ENCODE peak calls at places on chromosomes 5 and 9, in nine cellular contexts. One of them, this sample, is unnamed.

GRCh38 chr5:115708819-115709477 is 83.1 kb upstream of the TMED7 start:
- DNase-seq in CD8-positive, alpha-beta T cell: no peak
- DNase-seq in hepatocyte: peak
- DNase-seq in mucosa of descending colon: no peak
- DNase-seq in HFF-Myc: no peak
- DNase-seq in lower leg skin: no peak
- DNase-seq in Peyer's patch: no peak
- DNase-seq in uterus: no peak
- DNase-seq in heart right ventricle: no peak
- DNase-seq in this sample: no peak

GRCh38 chr5:98603456-98603855 is 170.0 kb upstream of the RGMB start:
- DNase-seq in CD8-positive, alpha-beta T cell: no peak
- DNase-seq in hepatocyte: no peak
- DNase-seq in mucosa of descending colon: no peak
- DNase-seq in HFF-Myc: no peak
- DNase-seq in lower leg skin: no peak
- DNase-seq in Peyer's patch: no peak
- DNase-seq in uterus: no peak
- DNase-seq in heart right ventricle: no peak
- DNase-seq in this sample: no peak

GRCh38 chr9:112751059-112751795 is 667 bp downstream of the SNX30 start:
- DNase-seq in CD8-positive, alpha-beta T cell: peak
- DNase-seq in hepatocyte: peak
- DNase-seq in mucosa of descending colon: peak
- DNase-seq in HFF-Myc: no peak
- DNase-seq in lower leg skin: peak
- DNase-seq in Peyer's patch: peak
- DNase-seq in uterus: peak
- DNase-seq in heart right ventricle: peak
- DNase-seq in this sample: peak

GRCh38 chr5:113340537-113340936 is 94.3 kb downstream of the TSSK1B start:
- DNase-seq in CD8-positive, alpha-beta T cell: no peak
- DNase-seq in hepatocyte: no peak
- DNase-seq in mucosa of descending colon: no peak
- DNase-seq in HFF-Myc: no peak
- DNase-seq in lower leg skin: no peak
- DNase-seq in Peyer's patch: no peak
- DNase-seq in uterus: no peak
- DNase-seq in heart right ventricle: no peak
- DNase-seq in this sample: no peak

GRCh38 chr9:122087406-122088200 is 5.5 kb downstream of the TTLL11 start:
- DNase-seq in CD8-positive, alpha-beta T cell: no peak
- DNase-seq in hepatocyte: no peak
- DNase-seq in mucosa of descending colon: no peak
- DNase-seq in HFF-Myc: no peak
- DNase-seq in lower leg skin: no peak
- DNase-seq in Peyer's patch: no peak
- DNase-seq in uterus: no peak
- DNase-seq in heart right ventricle: no peak
- DNase-seq in this sample: no peak

GRCh38 chr5:65946198-65946745 is 19.9 kb downstream of the ERBIN start:
- DNase-seq in CD8-positive, alpha-beta T cell: no peak
- DNase-seq in hepatocyte: no peak
- DNase-seq in mucosa of descending colon: no peak
- DNase-seq in HFF-Myc: no peak
- DNase-seq in lower leg skin: no peak
- DNase-seq in Peyer's patch: no peak
- DNase-seq in uterus: no peak
- DNase-seq in heart right ventricle: no peak
- DNase-seq in this sample: no peak

GRCh38 chr9:133647148-133647547 is 11.0 kb downstream of the DBH start:
- DNase-seq in CD8-positive, alpha-beta T cell: peak
- DNase-seq in hepatocyte: no peak
- DNase-seq in mucosa of descending colon: no peak
- DNase-seq in HFF-Myc: no peak
- DNase-seq in lower leg skin: no peak
- DNase-seq in Peyer's patch: no peak
- DNase-seq in uterus: no peak
- DNase-seq in heart right ventricle: no peak
- DNase-seq in this sample: no peak

GRCh38 chr9:122286764-122287163 is 22.1 kb downstream of the MRRF start:
- DNase-seq in CD8-positive, alpha-beta T cell: no peak
- DNase-seq in hepatocyte: no peak
- DNase-seq in mucosa of descending colon: no peak
- DNase-seq in HFF-Myc: no peak
- DNase-seq in lower leg skin: no peak
- DNase-seq in Peyer's patch: no peak
- DNase-seq in uterus: no peak
- DNase-seq in heart right ventricle: no peak
- DNase-seq in this sample: no peak

GRCh38 chr5:68593211-68593701 is 377.7 kb downstream of the PIK3R1 start:
- DNase-seq in CD8-positive, alpha-beta T cell: no peak
- DNase-seq in hepatocyte: no peak
- DNase-seq in mucosa of descending colon: no peak
- DNase-seq in HFF-Myc: no peak
- DNase-seq in lower leg skin: no peak
- DNase-seq in Peyer's patch: no peak
- DNase-seq in uterus: no peak
- DNase-seq in heart right ventricle: no peak
- DNase-seq in this sample: no peak

GRCh38 chr5:64165500-64166200 is at the start of gene RNF180:
- DNase-seq in CD8-positive, alpha-beta T cell: no peak
- DNase-seq in hepatocyte: peak
- DNase-seq in mucosa of descending colon: peak
- DNase-seq in HFF-Myc: no peak
- DNase-seq in lower leg skin: peak
- DNase-seq in Peyer's patch: peak
- DNase-seq in uterus: peak
- DNase-seq in heart right ventricle: peak
- DNase-seq in this sample: peak

GRCh38 chr5:161471551-161471950 is 75.0 kb downstream of the GABRB2 start:
- DNase-seq in CD8-positive, alpha-beta T cell: no peak
- DNase-seq in hepatocyte: no peak
- DNase-seq in mucosa of descending colon: no peak
- DNase-seq in HFF-Myc: no peak
- DNase-seq in lower leg skin: no peak
- DNase-seq in Peyer's patch: no peak
- DNase-seq in uterus: no peak
- DNase-seq in heart right ventricle: no peak
- DNase-seq in this sample: no peak

GRCh38 chr5:79562351-79563246 is 48.7 kb upstream of the HOMER1 start:
- DNase-seq in CD8-positive, alpha-beta T cell: no peak
- DNase-seq in hepatocyte: no peak
- DNase-seq in mucosa of descending colon: no peak
- DNase-seq in HFF-Myc: no peak
- DNase-seq in lower leg skin: no peak
- DNase-seq in Peyer's patch: no peak
- DNase-seq in uterus: no peak
- DNase-seq in heart right ventricle: no peak
- DNase-seq in this sample: peak

GRCh38 chr5:147175516-147176097 is 59.2 kb upstream of the STK32A start:
- DNase-seq in CD8-positive, alpha-beta T cell: no peak
- DNase-seq in hepatocyte: peak
- DNase-seq in mucosa of descending colon: no peak
- DNase-seq in HFF-Myc: no peak
- DNase-seq in lower leg skin: no peak
- DNase-seq in Peyer's patch: no peak
- DNase-seq in uterus: no peak
- DNase-seq in heart right ventricle: no peak
- DNase-seq in this sample: no peak

GRCh38 chr5:180599590-180599914 is 8.3 kb upstream of the SCGB3A1 start:
- DNase-seq in CD8-positive, alpha-beta T cell: no peak
- DNase-seq in hepatocyte: no peak
- DNase-seq in mucosa of descending colon: no peak
- DNase-seq in HFF-Myc: no peak
- DNase-seq in lower leg skin: peak
- DNase-seq in Peyer's patch: no peak
- DNase-seq in uterus: no peak
- DNase-seq in heart right ventricle: no peak
- DNase-seq in this sample: no peak

GRCh38 chr5:139461698-139462097 is 845 bp downstream of the ECSCR start:
- DNase-seq in CD8-positive, alpha-beta T cell: no peak
- DNase-seq in hepatocyte: no peak
- DNase-seq in mucosa of descending colon: no peak
- DNase-seq in HFF-Myc: no peak
- DNase-seq in lower leg skin: no peak
- DNase-seq in Peyer's patch: no peak
- DNase-seq in uterus: no peak
- DNase-seq in heart right ventricle: no peak
- DNase-seq in this sample: no peak

GRCh38 chr9:109914280-109915027 is 134.5 kb downstream of the PALM2AKAP2 start:
- DNase-seq in CD8-positive, alpha-beta T cell: no peak
- DNase-seq in hepatocyte: no peak
- DNase-seq in mucosa of descending colon: no peak
- DNase-seq in HFF-Myc: no peak
- DNase-seq in lower leg skin: no peak
- DNase-seq in Peyer's patch: no peak
- DNase-seq in uterus: no peak
- DNase-seq in heart right ventricle: no peak
- DNase-seq in this sample: no peak

GRCh38 chr9:71890042-71890680 is 20.8 kb downstream of the ABHD17B start:
- DNase-seq in CD8-positive, alpha-beta T cell: no peak
- DNase-seq in hepatocyte: no peak
- DNase-seq in mucosa of descending colon: no peak
- DNase-seq in HFF-Myc: no peak
- DNase-seq in lower leg skin: no peak
- DNase-seq in Peyer's patch: no peak
- DNase-seq in uterus: no peak
- DNase-seq in heart right ventricle: no peak
- DNase-seq in this sample: no peak

GRCh38 chr5:17075196-17075595 is 139.1 kb upstream of the MYO10 start:
- DNase-seq in CD8-positive, alpha-beta T cell: no peak
- DNase-seq in hepatocyte: no peak
- DNase-seq in mucosa of descending colon: no peak
- DNase-seq in HFF-Myc: no peak
- DNase-seq in lower leg skin: no peak
- DNase-seq in Peyer's patch: no peak
- DNase-seq in uterus: no peak
- DNase-seq in heart right ventricle: no peak
- DNase-seq in this sample: no peak

GRCh38 chr5:144404021-144404420 is 233.3 kb downstream of the KCTD16 start:
- DNase-seq in CD8-positive, alpha-beta T cell: no peak
- DNase-seq in hepatocyte: no peak
- DNase-seq in mucosa of descending colon: no peak
- DNase-seq in HFF-Myc: no peak
- DNase-seq in lower leg skin: no peak
- DNase-seq in Peyer's patch: no peak
- DNase-seq in uterus: no peak
- DNase-seq in heart right ventricle: no peak
- DNase-seq in this sample: no peak
- TF ChIP-seq CTCF in CD8-positive, alpha-beta T cell: no peak
- TF ChIP-seq CTCF in hepatocyte: no peak
- TF ChIP-seq CTCF in mucosa of descending colon: no peak
- TF ChIP-seq CTCF in HFF-Myc: no peak
- TF ChIP-seq CTCF in lower leg skin: no peak
- TF ChIP-seq CTCF in Peyer's patch: no peak
- TF ChIP-seq CTCF in uterus: no peak
- TF ChIP-seq CTCF in heart right ventricle: no peak
- TF ChIP-seq CTCF in this sample: no peak

DNA sequence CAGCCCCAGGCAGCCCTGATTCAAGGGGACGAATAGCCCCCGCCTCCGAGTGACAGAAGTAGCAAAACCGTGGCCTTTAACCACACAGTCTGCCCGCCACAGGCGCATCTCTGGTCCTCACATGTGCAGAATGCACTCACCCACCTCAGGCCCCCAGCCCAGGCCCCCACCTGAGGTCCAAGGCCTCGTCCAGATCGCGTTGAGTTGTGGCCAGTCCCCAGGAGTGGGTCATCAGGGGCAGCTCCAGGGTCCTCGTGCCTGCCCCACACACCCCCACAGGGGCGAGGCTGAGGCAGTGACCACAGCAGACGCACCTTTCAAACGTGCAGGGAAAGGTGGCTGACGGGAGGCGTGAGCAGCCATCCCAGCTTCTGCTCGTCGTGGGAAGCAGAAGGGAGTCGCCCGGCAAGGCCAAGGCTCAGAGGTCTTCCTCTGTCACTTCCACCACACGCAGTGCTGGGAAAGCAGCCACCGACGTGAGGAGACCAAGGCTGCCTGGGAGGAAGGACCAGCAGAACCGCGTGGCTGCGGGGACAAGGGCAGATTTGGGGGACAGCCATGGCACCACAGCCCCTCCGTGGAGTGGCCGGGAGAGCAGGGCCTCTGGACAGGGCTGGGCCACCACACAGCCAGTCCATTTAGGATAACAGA is 77.8 kb upstream of the OTULINL start:
- DNase-seq in CD8-positive, alpha-beta T cell: no peak
- DNase-seq in hepatocyte: no peak
- DNase-seq in mucosa of descending colon: no peak
- DNase-seq in HFF-Myc: no peak
- DNase-seq in lower leg skin: peak
- DNase-seq in Peyer's patch: no peak
- DNase-seq in uterus: no peak
- DNase-seq in heart right ventricle: no peak
- DNase-seq in this sample: no peak
- TF ChIP-seq CTCF in CD8-positive, alpha-beta T cell: no peak
- TF ChIP-seq CTCF in hepatocyte: no peak
- TF ChIP-seq CTCF in mucosa of descending colon: no peak
- TF ChIP-seq CTCF in HFF-Myc: no peak
- TF ChIP-seq CTCF in lower leg skin: no peak
- TF ChIP-seq CTCF in Peyer's patch: no peak
- TF ChIP-seq CTCF in uterus: no peak
- TF ChIP-seq CTCF in heart right ventricle: no peak
- TF ChIP-seq CTCF in this sample: no peak

DNA sequence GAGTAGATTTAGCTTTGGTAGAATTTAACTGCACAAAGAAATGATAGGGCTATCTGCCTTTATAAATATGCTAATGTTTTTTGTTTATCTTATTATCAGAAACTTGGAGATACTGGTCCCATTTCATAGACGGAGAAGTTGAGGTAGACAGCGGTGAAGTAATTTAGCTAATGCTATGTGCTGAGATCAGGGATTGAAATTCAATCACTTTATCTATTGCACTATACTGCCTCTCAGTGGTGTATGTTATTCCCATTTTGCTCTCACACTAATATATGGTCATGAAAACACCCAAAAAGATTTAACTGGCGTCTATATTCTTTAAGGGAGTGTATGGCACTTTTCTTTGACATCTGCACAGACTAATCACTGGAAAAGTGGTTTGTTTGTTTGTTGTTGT is 725.9 kb upstream of the WWC1 start:
- DNase-seq in CD8-positive, alpha-beta T cell: no peak
- DNase-seq in hepatocyte: peak
- DNase-seq in mucosa of descending colon: no peak
- DNase-seq in HFF-Myc: no peak
- DNase-seq in lower leg skin: no peak
- DNase-seq in Peyer's patch: no peak
- DNase-seq in uterus: no peak
- DNase-seq in heart right ventricle: no peak
- DNase-seq in this sample: peak
- TF ChIP-seq CTCF in CD8-positive, alpha-beta T cell: no peak
- TF ChIP-seq CTCF in hepatocyte: peak
- TF ChIP-seq CTCF in mucosa of descending colon: no peak
- TF ChIP-seq CTCF in HFF-Myc: peak
- TF ChIP-seq CTCF in lower leg skin: no peak
- TF ChIP-seq CTCF in Peyer's patch: no peak
- TF ChIP-seq CTCF in uterus: no peak
- TF ChIP-seq CTCF in heart right ventricle: no peak
- TF ChIP-seq CTCF in this sample: peak

DNA sequence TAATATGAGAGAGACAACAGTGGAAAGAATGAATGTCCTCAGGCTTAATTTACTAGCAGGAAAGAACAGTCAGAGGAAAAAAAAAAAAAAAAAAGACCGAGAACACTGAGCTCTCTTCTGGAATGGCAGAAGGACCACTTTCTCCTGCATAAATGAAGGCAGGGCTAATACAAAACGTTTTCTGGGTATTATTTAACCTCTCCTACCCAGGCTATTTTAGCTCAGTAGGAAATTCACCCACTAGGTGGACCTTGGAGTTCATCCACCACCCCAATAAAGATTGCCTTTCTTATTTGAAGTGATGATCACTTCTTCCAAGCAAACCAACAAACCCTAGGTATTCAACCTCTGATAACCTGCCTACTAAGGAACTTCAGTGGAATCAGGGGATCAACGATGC is 3.7 kb downstream of the GLIS3 start:
- DNase-seq in CD8-positive, alpha-beta T cell: no peak
- DNase-seq in hepatocyte: no peak
- DNase-seq in mucosa of descending colon: no peak
- DNase-seq in HFF-Myc: no peak
- DNase-seq in lower leg skin: no peak
- DNase-seq in Peyer's patch: no peak
- DNase-seq in uterus: no peak
- DNase-seq in heart right ventricle: no peak
- DNase-seq in this sample: no peak
- TF ChIP-seq CTCF in CD8-positive, alpha-beta T cell: no peak
- TF ChIP-seq CTCF in hepatocyte: no peak
- TF ChIP-seq CTCF in mucosa of descending colon: no peak
- TF ChIP-seq CTCF in HFF-Myc: no peak
- TF ChIP-seq CTCF in lower leg skin: no peak
- TF ChIP-seq CTCF in Peyer's patch: no peak
- TF ChIP-seq CTCF in uterus: no peak
- TF ChIP-seq CTCF in heart right ventricle: no peak
- TF ChIP-seq CTCF in this sample: no peak